ENCODE peak calls at places on chromosomes 12 and 14, in four cellular contexts. X is A549, Z is K562, D is HepG2. K is an unnamed sample.

GRCh38 chr14:22300646-22301045 is 288.4 kb downstream of the DAD1 start:
- DNase-seq in X (no peak), Z (no peak), D (no peak), K (no peak)

GRCh38 chr12:118358607-118359540 is 13.8 kb downstream of the TAOK3 start:
- DNase-seq in X (peak), Z (no peak), D (no peak), K (no peak)

GRCh38 chr12:8156416-8156815 is 399 bp upstream of the ZNF705A start:
- DNase-seq in X (no peak), Z (no peak), D (no peak), K (no peak)

GRCh38 chr12:47841910-47842309 is 22.2 kb upstream of the HDAC7 start:
- DNase-seq in X (no peak), Z (no peak), D (no peak), K (no peak)

GRCh38 chr12:122975790-122976647 is 975 bp downstream of the OGFOD2 start:
- DNase-seq in X (no peak), Z (no peak), D (no peak), K (no peak)

GRCh38 chr14:35883677-35884293 is 57.6 kb downstream of the BRMS1L start:
- DNase-seq in X (peak), Z (no peak), D (peak), K (no peak)

GRCh38 chr12:93766802-93767523 is 89.8 kb downstream of the CRADD start:
- DNase-seq in X (peak), Z (no peak), D (no peak), K (no peak)

GRCh38 chr12:17215754-17216153 is 609.8 kb upstream of the LMO3 start:
- DNase-seq in X (peak), Z (no peak), D (no peak), K (no peak)

GRCh38 chr14:61530896-61531295 is 164.4 kb upstream of the HIF1A start:
- DNase-seq in X (no peak), Z (no peak), D (no peak), K (no peak)

GRCh38 chr12:62933871-62934798 is 815 bp downstream of the PPM1H start:
- DNase-seq in X (peak), Z (peak), D (no peak), K (peak)

GRCh38 chr14:79528843-79529405 is 682.4 kb downstream of the DIO2 start:
- DNase-seq in X (no peak), Z (no peak), D (no peak), K (no peak)

GRCh38 chr12:125185311-125185739 is 120.1 kb downstream of the AACS start:
- DNase-seq in X (no peak), Z (peak), D (no peak), K (peak)

GRCh38 chr14:60736494-60736893 is 1.9 kb downstream of the MNAT1 start:
- DNase-seq in X (peak), Z (no peak), D (peak), K (no peak)

GRCh38 chr12:94167071-94167806 is 18.9 kb downstream of the PLXNC1 start:
- DNase-seq in X (no peak), Z (no peak), D (no peak), K (no peak)

GRCh38 chr12:29769162-29769820 is 14.5 kb downstream of the TMTC1 start:
- DNase-seq in X (no peak), Z (no peak), D (no peak), K (no peak)

GRCh38 chr14:73235531-73236155 is 1.7 kb upstream of the PAPLN start:
- DNase-seq in X (no peak), Z (no peak), D (no peak), K (peak)

GRCh38 chr12:108770963-108771362 is 39.6 kb upstream of the CORO1C start:
- DNase-seq in X (no peak), Z (no peak), D (no peak), K (no peak)

GRCh38 chr12:73181244-73181643 is 909.1 kb downstream of the TRHDE start:
- DNase-seq in X (no peak), Z (no peak), D (no peak), K (no peak)

GRCh38 chr12:64875186-64875585 is 50.7 kb downstream of the TBC1D30 start:
- DNase-seq in X (no peak), Z (no peak), D (no peak), K (no peak)

GRCh38 chr12:114751712-114752111 is 67.7 kb upstream of the TBX3 start:
- DNase-seq in X (no peak), Z (no peak), D (no peak), K (no peak)

GRCh38 chr14:83162351-83162929 is 1628.8 kb upstream of the SEL1L start:
- DNase-seq in X (no peak), Z (no peak), D (no peak), K (no peak)

GRCh38 chr14:43483415-43483814 is 1023.7 kb downstream of the FSCB start:
- DNase-seq in X (no peak), Z (no peak), D (no peak), K (no peak)

GRCh38 chr12:109033239-109034196 is 12.7 kb upstream of the SVOP start:
- DNase-seq in X (no peak), Z (no peak), D (no peak), K (no peak)

GRCh38 chr12:59185291-59185690 is 265.0 kb upstream of the LRIG3 start:
- DNase-seq in X (no peak), Z (no peak), D (no peak), K (no peak)

GRCh38 chr12:113184900-113185179 is 438 bp downstream of the DDX54 start:
- DNase-seq in X (peak), Z (peak), D (peak), K (peak)

GRCh38 chr12:66514581-66514980 is 164.3 kb downstream of the GRIP1 start:
- DNase-seq in X (no peak), Z (no peak), D (no peak), K (no peak)

GRCh38 chr12:6376079-6376941 is 947 bp upstream of the SCNN1A start:
- DNase-seq in X (peak), Z (peak), D (peak), K (peak)

GRCh38 chr14:103679351-103679750 is 35.9 kb downstream of the XRCC3 start:
- DNase-seq in X (peak), Z (no peak), D (peak), K (peak)

GRCh38 chr14:105089746-105090492 is 24.7 kb upstream of the GPR132 start:
- DNase-seq in X (peak), Z (no peak), D (no peak), K (no peak)

GRCh38 chr12:108483213-108483920 is 31.7 kb upstream of the FICD start:
- DNase-seq in X (no peak), Z (no peak), D (no peak), K (no peak)

GRCh38 chr12:52655720-52656124 is 3.7 kb upstream of the KRT2 start:
- DNase-seq in X (no peak), Z (no peak), D (no peak), K (no peak)

GRCh38 chr14:99241314-99242035 is 30.5 kb downstream of the BCL11B start:
- DNase-seq in X (no peak), Z (no peak), D (no peak), K (no peak)

GRCh38 chr14:92382677-92383076 is 59.7 kb downstream of the SLC24A4 start:
- DNase-seq in X (peak), Z (no peak), D (no peak), K (no peak)

GRCh38 chr12:79547735-79548347 is 142.9 kb downstream of the PAWR start:
- DNase-seq in X (peak), Z (peak), D (peak), K (peak)

GRCh38 chr12:56267443-56268071 is 815 bp downstream of the COQ10A start:
- DNase-seq in X (no peak), Z (peak), D (peak), K (peak)

GRCh38 chr12:108410689-108411088 is 71.6 kb upstream of the CMKLR1 start:
- DNase-seq in X (no peak), Z (no peak), D (no peak), K (no peak)

GRCh38 chr12:56629459-56630179 is 507 bp downstream of the BAZ2A start:
- DNase-seq in X (peak), Z (peak), D (no peak), K (no peak)

DNA sequence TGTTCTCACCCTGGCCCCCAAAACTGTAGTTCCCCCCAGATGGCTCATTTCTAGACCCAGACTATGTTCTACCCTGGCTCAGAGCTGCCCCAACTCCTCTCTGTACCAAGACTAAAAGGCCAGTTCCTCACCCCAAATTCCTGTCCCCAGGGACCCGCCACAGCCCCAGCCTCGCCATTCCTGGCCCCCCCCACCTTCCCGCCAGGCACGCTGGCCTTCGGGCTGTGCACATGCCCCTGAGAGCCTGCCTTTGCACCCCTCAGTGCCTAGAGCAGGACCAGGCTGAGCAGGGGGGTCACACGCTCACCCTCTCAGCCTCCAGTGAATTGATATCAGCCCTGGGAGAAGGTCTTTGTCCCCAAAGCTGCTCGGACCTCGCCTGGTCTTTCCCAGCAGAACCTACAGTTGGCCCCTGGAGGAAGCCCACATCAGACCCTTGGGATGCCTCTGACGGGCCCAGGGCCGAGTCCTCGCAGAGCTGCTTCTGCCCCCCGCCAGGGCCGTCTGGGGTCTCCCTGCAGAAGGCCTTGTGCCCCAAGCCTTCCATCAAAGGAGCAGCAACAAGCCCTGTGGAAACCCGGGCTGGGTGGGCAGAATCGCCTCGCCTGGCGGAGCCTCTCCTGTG is 32.4 kb downstream of the BEGAIN start:
- DNase-seq in X (no peak), Z (no peak), D (no peak), K (no peak)
- TF ChIP-seq NR3C1 in X (no peak), Z (no peak), D (no peak), K (no peak)

GRCh38 chr12:101925935-101926334 is 48.6 kb downstream of the DRAM1 start:
- DNase-seq in X (no peak), Z (no peak), D (no peak), K (no peak)

GRCh38 chr12:101924647-101925046 is 47.3 kb downstream of the DRAM1 start:
- DNase-seq in X (peak), Z (peak), D (no peak), K (no peak)

GRCh38 chr12:101923049-101923718 is 45.8 kb downstream of the DRAM1 start:
- DNase-seq in X (no peak), Z (no peak), D (no peak), K (no peak)

GRCh38 chr12:101927042-101927441 is 49.7 kb downstream of the DRAM1 start:
- DNase-seq in X (no peak), Z (no peak), D (no peak), K (no peak)

DNA sequence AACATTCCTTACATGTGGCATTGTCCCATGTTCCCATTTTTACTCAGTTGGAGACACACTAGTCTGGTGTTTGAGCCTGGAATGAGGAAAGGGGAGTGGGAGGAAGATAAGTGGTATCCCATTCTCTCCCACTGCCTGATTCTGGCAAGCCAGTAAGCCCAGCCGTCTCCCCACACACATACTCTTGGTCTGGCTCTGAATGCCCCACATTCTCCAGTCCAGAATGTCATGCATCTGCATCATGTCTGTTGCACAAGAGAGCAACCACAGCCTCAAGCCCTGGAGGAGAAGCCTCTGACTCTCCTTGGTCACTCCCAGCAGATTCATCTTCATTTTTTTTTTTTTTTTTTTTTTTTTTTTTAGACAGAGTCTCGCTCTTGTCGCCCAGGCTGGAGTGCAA is 48.0 kb downstream of the DRAM1 start:
- DNase-seq in X (peak), Z (no peak), D (no peak), K (no peak)
- TF ChIP-seq HMGXB4 in X (no peak), Z (no peak), D (no peak), K (no peak)

DNA sequence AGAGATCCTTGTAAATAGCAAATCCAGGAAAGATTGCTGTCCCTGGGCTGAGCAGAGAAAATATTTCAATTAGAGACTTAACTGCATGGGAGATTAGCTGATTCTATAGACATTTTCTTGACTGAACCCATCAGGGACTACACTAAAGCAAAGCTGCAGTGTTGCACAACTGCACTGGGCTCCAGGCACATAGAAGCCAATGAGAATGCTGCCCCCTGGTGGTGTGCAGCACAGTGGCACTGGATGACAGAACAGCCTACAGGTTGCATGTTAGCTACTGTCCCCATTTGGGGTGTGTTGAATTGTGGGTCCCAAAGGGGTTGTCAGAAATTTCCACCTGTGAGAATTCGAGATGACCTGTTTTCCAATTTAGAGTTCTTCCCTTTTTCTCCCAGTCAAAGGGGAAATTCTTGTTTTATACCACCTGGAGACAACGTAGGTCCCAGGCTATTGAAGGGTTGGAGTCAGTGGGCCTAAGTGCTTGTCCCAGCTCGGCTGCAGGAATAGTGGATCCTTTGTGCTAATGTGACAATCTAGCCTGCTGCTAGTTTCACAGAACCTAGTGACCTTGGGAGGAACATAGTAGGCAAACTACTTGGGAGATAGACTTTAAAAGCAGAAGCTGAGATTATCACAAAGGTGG is 114.7 kb downstream of the SLC8A3 start:
- DNase-seq in X (peak), Z (peak), D (peak), K (peak)
- TF ChIP-seq NR3C1 in X (no peak), Z (no peak), D (no peak), K (no peak)

GRCh38 chr14:50822501-50823042 is 8.4 kb downstream of the NIN start:
- DNase-seq in X (no peak), Z (no peak), D (no peak), K (no peak)

GRCh38 chr14:50823763-50824636 is 7.0 kb downstream of the NIN start:
- DNase-seq in X (no peak), Z (no peak), D (no peak), K (no peak)

GRCh38 chr14:50821471-50822464 is 9.2 kb downstream of the NIN start:
- DNase-seq in X (no peak), Z (no peak), D (no peak), K (no peak)

GRCh38 chr14:50825307-50825706 is 5.7 kb downstream of the NIN start:
- DNase-seq in X (no peak), Z (no peak), D (no peak), K (no peak)

DNA sequence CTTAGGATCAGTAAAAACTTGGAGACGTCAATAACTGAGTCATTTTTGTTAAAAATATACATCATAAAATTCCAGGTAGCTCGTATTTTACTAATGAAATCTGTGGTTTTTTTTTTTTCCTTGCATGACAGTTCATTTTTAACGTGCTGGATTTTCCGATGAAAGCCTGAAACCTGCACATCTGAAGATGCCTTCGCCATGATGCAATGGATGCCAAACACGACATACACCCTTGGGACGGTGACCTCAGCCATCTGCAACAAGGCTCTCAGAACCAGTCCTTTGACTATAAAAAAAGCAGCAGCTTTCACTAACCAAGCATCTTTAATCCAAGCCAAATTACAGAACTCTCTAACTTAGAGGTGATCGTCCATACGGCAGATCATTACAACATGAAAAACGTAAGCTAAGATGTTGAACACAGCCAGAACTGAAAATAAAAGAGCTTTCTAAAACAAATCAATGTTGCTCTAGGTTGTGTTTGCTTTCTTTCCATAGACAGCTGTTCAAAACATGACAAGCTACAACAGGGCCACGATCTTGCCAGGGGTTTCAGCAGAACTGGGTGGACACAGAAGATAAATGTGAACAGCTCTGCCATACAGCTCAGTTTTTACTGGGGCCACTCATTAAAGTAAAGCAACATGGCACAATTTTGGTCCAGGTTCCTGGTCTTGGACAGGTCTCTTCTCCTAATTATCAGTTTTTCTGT is 7.8 kb downstream of the NIN start:
- DNase-seq in X (no peak), Z (no peak), D (no peak), K (no peak)
- TF ChIP-seq HMGXB4 in X (no peak), Z (no peak), D (no peak), K (no peak)

GRCh38 chr14:100855256-100855930 is 29.5 kb downstream of the MEG3 start:
- DNase-seq in X (peak), Z (no peak), D (no peak), K (no peak)
- TF ChIP-seq NR3C1 in X (no peak), Z (no peak), D (no peak), K (no peak)

GRCh38 chr12:119868992-119869391 is 8.1 kb downstream of the CIT start:
- DNase-seq in X (no peak), Z (no peak), D (no peak), K (no peak)
- TF ChIP-seq HMGXB4 in X (no peak), Z (no peak), D (no peak), K (no peak)

GRCh38 chr14:90758028-90758889 is 58.0 kb downstream of the TTC7B start:
- DNase-seq in X (peak), Z (peak), D (peak), K (peak)

GRCh38 chr14:90758959-90759358 is 57.3 kb downstream of the TTC7B start:
- DNase-seq in X (no peak), Z (no peak), D (no peak), K (no peak)

GRCh38 chr14:90755661-90756304 is 60.4 kb downstream of the TTC7B start:
- DNase-seq in X (no peak), Z (no peak), D (no peak), K (no peak)

GRCh38 chr14:90757452-90757851 is 58.8 kb downstream of the TTC7B start:
- DNase-seq in X (no peak), Z (no peak), D (no peak), K (no peak)

GRCh38 chr14:90756755-90757345 is 59.4 kb downstream of the TTC7B start:
- DNase-seq in X (peak), Z (no peak), D (no peak), K (peak)
- TF ChIP-seq NR3C1 in X (no peak), Z (no peak), D (no peak), K (no peak)

DNA sequence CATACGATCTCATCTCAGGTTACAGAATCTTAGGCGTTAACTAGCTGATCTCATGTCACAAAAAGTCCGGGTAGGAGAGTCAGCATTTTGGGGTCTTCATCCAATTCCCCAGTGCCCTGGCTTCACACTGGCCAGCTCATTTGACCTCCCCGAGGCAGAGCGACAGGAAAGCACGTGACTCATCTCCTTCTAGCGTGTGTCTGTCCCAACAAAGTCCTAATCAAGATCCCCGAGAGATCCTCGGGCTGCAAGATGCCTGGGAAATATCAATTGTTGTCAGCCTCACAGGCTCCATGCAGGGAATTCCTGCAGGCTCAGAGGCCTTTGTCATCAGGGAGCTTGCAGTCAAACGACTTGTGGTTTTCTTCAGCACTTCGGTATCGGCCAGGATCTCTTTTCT is 57.5 kb downstream of the ZNF664 start:
- DNase-seq in X (no peak), Z (peak), D (no peak), K (no peak)
- TF ChIP-seq HMGXB4 in X (no peak), Z (no peak), D (no peak), K (no peak)

GRCh38 chr12:53709671-53710070 is 17.6 kb downstream of the CALCOCO1 start:
- DNase-seq in X (no peak), Z (no peak), D (no peak), K (no peak)

GRCh38 chr12:53713516-53713915 is 13.7 kb downstream of the CALCOCO1 start:
- DNase-seq in X (no peak), Z (no peak), D (no peak), K (no peak)

GRCh38 chr12:53712059-53712643 is 15.1 kb downstream of the CALCOCO1 start:
- DNase-seq in X (no peak), Z (no peak), D (no peak), K (no peak)

GRCh38 chr12:53714004-53714403 is 13.2 kb downstream of the CALCOCO1 start:
- DNase-seq in X (no peak), Z (no peak), D (no peak), K (no peak)

GRCh38 chr12:53710098-53710497 is 17.2 kb downstream of the CALCOCO1 start:
- DNase-seq in X (no peak), Z (no peak), D (no peak), K (no peak)
- TF ChIP-seq NR3C1 in X (no peak), Z (no peak), D (no peak), K (no peak)

K was measured in WTC11.